ENCODE peak calls at places on chromosome 3, in four cellular contexts. One of them, this sample, is unnamed.

GRCh38 chr3:107235193-107235922 is 141.9 kb upstream of the CCDC54 start:
- DNase-seq in SK-N-SH: peak; percentile 12
- DNase-seq in K562: no peak
- DNase-seq in HepG2: peak; percentile 3
- DNase-seq in this sample: no peak

GRCh38 chr3:183069086-183069485 is 30.2 kb downstream of the MCCC1 start:
- DNase-seq in K562: no peak
- DNase-seq in HepG2: no peak
- DNase-seq in SK-N-SH: no peak
- DNase-seq in this sample: no peak

GRCh38 chr3:149547954-149548728 is 73.6 kb downstream of the TM4SF4 start:
- DNase-seq in HepG2: peak; percentile 58
- DNase-seq in K562: no peak
- DNase-seq in SK-N-SH: no peak
- DNase-seq in this sample: no peak

GRCh38 chr3:170496026-170496867 is 77.6 kb downstream of the CLDN11 start:
- DNase-seq in HepG2: no peak
- DNase-seq in SK-N-SH: no peak
- DNase-seq in K562: no peak
- DNase-seq in this sample: no peak

GRCh38 chr3:8324727-8325126 is 176.9 kb upstream of the LMCD1 start:
- DNase-seq in HepG2: peak; percentile 27
- DNase-seq in K562: no peak
- DNase-seq in SK-N-SH: peak; percentile 53
- DNase-seq in this sample: no peak

GRCh38 chr3:133792171-133792763 is 13.3 kb upstream of the SRPRB start:
- DNase-seq in HepG2: no peak
- DNase-seq in SK-N-SH: no peak
- DNase-seq in K562: no peak
- DNase-seq in this sample: no peak

GRCh38 chr3:50321146-50321843 is 1.2 kb downstream of the HYAL2 start:
- DNase-seq in SK-N-SH: peak; percentile 96
- DNase-seq in K562: peak; percentile 78
- DNase-seq in HepG2: peak; percentile 84
- DNase-seq in this sample: peak; percentile 42

GRCh38 chr3:129106320-129106719 is 15.3 kb downstream of the RAB43 start:
- DNase-seq in K562: no peak
- DNase-seq in SK-N-SH: no peak
- DNase-seq in HepG2: no peak
- DNase-seq in this sample: no peak

GRCh38 chr3:186589856-186590579 is 19.5 kb downstream of the DNAJB11 start:
- DNase-seq in HepG2: peak; percentile 69
- DNase-seq in K562: no peak
- DNase-seq in SK-N-SH: no peak
- DNase-seq in this sample: no peak

GRCh38 chr3:59313365-59313764 is 263.5 kb upstream of the CFAP20DC start:
- DNase-seq in SK-N-SH: peak; percentile 27
- DNase-seq in K562: peak; percentile 6
- DNase-seq in HepG2: peak; percentile 7
- DNase-seq in this sample: no peak

GRCh38 chr3:4977889-4978258 is 1.4 kb upstream of the BHLHE40 start:
- DNase-seq in HepG2: no peak
- DNase-seq in SK-N-SH: no peak
- DNase-seq in K562: no peak
- DNase-seq in this sample: no peak

GRCh38 chr3:196096382-196096953 is 14.6 kb upstream of the TFRC start:
- DNase-seq in K562: no peak
- DNase-seq in HepG2: no peak
- DNase-seq in SK-N-SH: no peak
- DNase-seq in this sample: peak; percentile 87

GRCh38 chr3:79167651-79168416 is 600.0 kb downstream of the ROBO1 start:
- DNase-seq in K562: no peak
- DNase-seq in SK-N-SH: no peak
- DNase-seq in HepG2: no peak
- DNase-seq in this sample: no peak

GRCh38 chr3:169891886-169892285 is 19.5 kb upstream of the SAMD7 start:
- DNase-seq in HepG2: no peak
- DNase-seq in K562: no peak
- DNase-seq in SK-N-SH: no peak
- DNase-seq in this sample: no peak

GRCh38 chr3:30180305-30181275 is 425.8 kb upstream of the TGFBR2 start:
- DNase-seq in SK-N-SH: no peak
- DNase-seq in HepG2: no peak
- DNase-seq in K562: no peak
- DNase-seq in this sample: no peak

GRCh38 chr3:48247401-48247807 is 6.5 kb downstream of the ZNF589 start:
- DNase-seq in HepG2: no peak
- DNase-seq in K562: no peak
- DNase-seq in SK-N-SH: no peak
- DNase-seq in this sample: no peak

GRCh38 chr3:152269423-152270144 is 855 bp downstream of the MBNL1 start:
- DNase-seq in K562: no peak
- DNase-seq in SK-N-SH: peak; percentile 44
- DNase-seq in HepG2: peak; percentile 46
- DNase-seq in this sample: no peak

GRCh38 chr3:55267206-55267930 is 219.7 kb downstream of the WNT5A start:
- DNase-seq in HepG2: no peak
- DNase-seq in SK-N-SH: no peak
- DNase-seq in K562: no peak
- DNase-seq in this sample: no peak

GRCh38 chr3:180362081-180362480 is 239.9 kb upstream of the TTC14 start:
- DNase-seq in K562: no peak
- DNase-seq in HepG2: no peak
- DNase-seq in SK-N-SH: no peak
- DNase-seq in this sample: no peak

GRCh38 chr3:16401273-16401672 is 112.2 kb downstream of the RFTN1 start:
- DNase-seq in HepG2: no peak
- DNase-seq in K562: no peak
- DNase-seq in SK-N-SH: no peak
- DNase-seq in this sample: no peak

GRCh38 chr3:123546133-123546755 is 38.6 kb downstream of the HACD2 start:
- DNase-seq in SK-N-SH: no peak
- DNase-seq in HepG2: no peak
- DNase-seq in K562: no peak
- DNase-seq in this sample: no peak

GRCh38 chr3:57892423-57892822 is 115.8 kb upstream of the FLNB start:
- DNase-seq in HepG2: no peak
- DNase-seq in K562: no peak
- DNase-seq in SK-N-SH: no peak
- DNase-seq in this sample: no peak

GRCh38 chr3:52431459-52432223 is 13.3 kb downstream of the SEMA3G start:
- DNase-seq in SK-N-SH: no peak
- DNase-seq in K562: no peak
- DNase-seq in HepG2: no peak
- DNase-seq in this sample: no peak

GRCh38 chr3:140595295-140595694 is 82.6 kb upstream of the TRIM42 start:
- DNase-seq in K562: no peak
- DNase-seq in HepG2: no peak
- DNase-seq in SK-N-SH: no peak
- DNase-seq in this sample: no peak

GRCh38 chr3:185330238-185330637 is 32.7 kb upstream of the MAP3K13 start:
- DNase-seq in K562: no peak
- DNase-seq in HepG2: no peak
- DNase-seq in SK-N-SH: no peak
- DNase-seq in this sample: no peak

GRCh38 chr3:129123314-129124060 is 1.9 kb upstream of the RAB43 start:
- DNase-seq in K562: no peak
- DNase-seq in HepG2: peak; percentile 84
- DNase-seq in SK-N-SH: no peak
- DNase-seq in this sample: no peak

GRCh38 chr3:104878395-104878794 is 488.3 kb upstream of the ALCAM start:
- DNase-seq in SK-N-SH: no peak
- DNase-seq in K562: no peak
- DNase-seq in HepG2: no peak
- DNase-seq in this sample: no peak

GRCh38 chr3:154904328-154904727 is 175.8 kb upstream of the MME start:
- DNase-seq in SK-N-SH: peak; percentile 26
- DNase-seq in HepG2: peak; percentile 2
- DNase-seq in K562: no peak
- DNase-seq in this sample: no peak

GRCh38 chr3:4904801-4905695 is 74.2 kb upstream of the BHLHE40 start:
- DNase-seq in K562: no peak
- DNase-seq in HepG2: no peak
- DNase-seq in SK-N-SH: no peak
- DNase-seq in this sample: no peak

GRCh38 chr3:175383813-175384212 is 524.7 kb downstream of the NAALADL2 start:
- DNase-seq in SK-N-SH: no peak
- DNase-seq in K562: no peak
- DNase-seq in HepG2: no peak
- DNase-seq in this sample: no peak

GRCh38 chr3:142077859-142078500 is 71.4 kb downstream of the TFDP2 start:
- DNase-seq in SK-N-SH: no peak
- DNase-seq in K562: no peak
- DNase-seq in HepG2: no peak
- DNase-seq in this sample: no peak

GRCh38 chr3:109330405-109330804 is 6.9 kb downstream of the DPPA4 start:
- DNase-seq in SK-N-SH: no peak
- DNase-seq in K562: no peak
- DNase-seq in HepG2: no peak
- DNase-seq in this sample: no peak

GRCh38 chr3:156456771-156457224 is 98.1 kb downstream of the SSR3 start:
- DNase-seq in K562: no peak
- DNase-seq in SK-N-SH: no peak
- DNase-seq in HepG2: peak; percentile 2
- DNase-seq in this sample: no peak

GRCh38 chr3:146625117-146625775 is 20.1 kb upstream of the PLSCR5 start:
- DNase-seq in K562: no peak
- DNase-seq in HepG2: no peak
- DNase-seq in SK-N-SH: no peak
- DNase-seq in this sample: no peak

GRCh38 chr3:45261333-45262110 is 35.4 kb upstream of the TMEM158 start:
- DNase-seq in K562: no peak
- DNase-seq in SK-N-SH: no peak
- DNase-seq in HepG2: no peak
- DNase-seq in this sample: no peak

GRCh38 chr3:23387286-23387918 is 184.3 kb downstream of the UBE2E2 start:
- DNase-seq in K562: no peak
- DNase-seq in SK-N-SH: no peak
- DNase-seq in HepG2: no peak
- DNase-seq in this sample: no peak

GRCh38 chr3:23390446-23390845 is 187.3 kb downstream of the UBE2E2 start:
- DNase-seq in HepG2: no peak
- DNase-seq in SK-N-SH: no peak
- DNase-seq in K562: no peak
- DNase-seq in this sample: no peak

GRCh38 chr3:23389686-23390085 is 186.6 kb downstream of the UBE2E2 start:
- DNase-seq in SK-N-SH: no peak
- DNase-seq in HepG2: no peak
- DNase-seq in K562: no peak
- DNase-seq in this sample: no peak

GRCh38 chr3:23390989-23391388 is 187.9 kb downstream of the UBE2E2 start:
- DNase-seq in K562: no peak
- DNase-seq in HepG2: no peak
- DNase-seq in SK-N-SH: no peak
- DNase-seq in this sample: no peak

DNA sequence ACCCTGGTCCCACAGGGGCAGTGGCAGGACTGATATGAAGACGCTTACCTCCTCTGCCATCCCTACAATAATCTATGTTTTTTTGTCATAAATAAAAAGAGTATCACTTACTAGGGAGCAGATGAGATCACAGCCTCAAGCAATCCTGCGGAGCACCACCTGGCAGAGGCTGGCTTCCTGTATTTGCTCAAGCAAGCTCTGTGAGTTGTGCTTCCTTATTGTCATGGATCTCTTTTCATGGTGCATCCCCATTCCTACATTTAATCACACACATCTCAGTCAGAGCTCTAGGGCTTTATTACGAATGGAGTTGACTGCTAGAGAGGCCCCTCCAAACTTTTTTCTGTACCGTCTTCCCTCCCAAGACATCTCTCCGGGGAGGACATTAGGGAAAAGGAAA is 186.0 kb downstream of the UBE2E2 start:
- DNase-seq in SK-N-SH: no peak
- DNase-seq in HepG2: no peak
- DNase-seq in K562: no peak
- DNase-seq in this sample: no peak
- TF ChIP-seq MXI1 in SK-N-SH: no peak
- TF ChIP-seq MXI1 in HepG2: no peak
- TF ChIP-seq MXI1 in K562: no peak
- TF ChIP-seq MXI1 in this sample: no peak

GRCh38 chr3:120093119-120093922 is 926 bp downstream of the GSK3B start:
- DNase-seq in HepG2: no peak
- DNase-seq in SK-N-SH: no peak
- DNase-seq in K562: no peak
- DNase-seq in this sample: no peak

GRCh38 chr3:120095226-120096165 is 1.2 kb upstream of the GSK3B start:
- DNase-seq in SK-N-SH: peak; percentile 77
- DNase-seq in K562: peak; percentile 54
- DNase-seq in HepG2: peak; percentile 87
- DNase-seq in this sample: peak; percentile 68

GRCh38 chr3:120094776-120095225 is 554 bp upstream of the GSK3B start:
- DNase-seq in HepG2: peak; percentile 99
- DNase-seq in K562: peak; percentile 89
- DNase-seq in SK-N-SH: peak; percentile 90
- DNase-seq in this sample: peak; percentile 99

GRCh38 chr3:120092444-120092843 is 1.8 kb downstream of the GSK3B start:
- DNase-seq in K562: no peak
- DNase-seq in HepG2: no peak
- DNase-seq in SK-N-SH: no peak
- DNase-seq in this sample: no peak

GRCh38 chr3:120093923-120094775 is at the start of gene GSK3B:
- DNase-seq in SK-N-SH: peak; percentile 90
- DNase-seq in K562: peak; percentile 76
- DNase-seq in HepG2: peak; percentile 48
- DNase-seq in this sample: no peak
- TF ChIP-seq MAX in SK-N-SH: no peak
- TF ChIP-seq MAX in K562: no peak
- TF ChIP-seq MAX in HepG2: peak; percentile 44
- TF ChIP-seq MAX in this sample: no peak

GRCh38 chr3:98846101-98846500 is 55.4 kb downstream of the DCBLD2 start:
- DNase-seq in K562: no peak
- DNase-seq in HepG2: no peak
- DNase-seq in SK-N-SH: no peak
- DNase-seq in this sample: no peak
- TF ChIP-seq MXI1 in K562: no peak
- TF ChIP-seq MXI1 in HepG2: no peak
- TF ChIP-seq MXI1 in SK-N-SH: no peak
- TF ChIP-seq MXI1 in this sample: no peak

DNA sequence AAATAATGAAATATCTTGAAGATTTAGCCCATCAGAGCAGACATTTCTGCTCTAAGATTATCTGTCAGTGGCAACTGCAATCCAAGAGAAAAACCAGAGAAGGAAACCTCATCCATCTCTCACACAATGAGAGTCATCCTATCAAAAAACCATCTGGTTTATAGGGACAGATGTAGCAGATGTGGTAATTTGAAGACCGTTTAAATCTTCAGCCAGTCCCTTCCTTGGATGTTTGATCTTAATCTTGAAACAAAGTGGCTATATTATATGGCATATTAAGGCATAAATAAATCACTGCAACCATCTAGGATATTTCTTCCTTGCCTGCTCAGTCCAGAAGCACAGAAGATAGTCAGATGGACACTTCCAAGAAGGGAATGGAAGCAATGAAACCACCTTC is 305.3 kb downstream of the MAGI1 start:
- DNase-seq in K562: no peak
- DNase-seq in HepG2: no peak
- DNase-seq in SK-N-SH: no peak
- DNase-seq in this sample: no peak
- TF ChIP-seq MAX in K562: no peak
- TF ChIP-seq MAX in HepG2: no peak
- TF ChIP-seq MAX in SK-N-SH: no peak
- TF ChIP-seq MAX in this sample: no peak

This sample was measured in GM12878.